ENCODE peak calls at places on chromosomes 11 and 22, in four cellular contexts. O is stimulated activated CD8-positive, alpha-beta memory T cell treated with anti-CD3 and anti-CD28 coated beads, Interleukin-15, amount 100 ng/mL, for 24 hours; R is A549; Q is stimulated activated CD4-positive, alpha-beta T cell treated with anti-CD3 and anti-CD28 coated beads, Interleukin-2, amount 100 ng/mL, for 24 hours. I is an unnamed sample.
A peak's percentile ranks its signal among the peaks of the same experiment; 100 is the strongest.

GRCh38 chr22:48782326-48782725 is 1045.3 kb downstream of the BRD1 start:
- DNase-seq in O (no peak), R (no peak), Q (no peak), I (no peak)

GRCh38 chr11:44138286-44138685 is 42.8 kb downstream of the EXT2 start:
- DNase-seq in O (no peak), R (no peak), Q (no peak), I (no peak)

GRCh38 chr11:65078151-65078550 is 5.7 kb downstream of the CDCA5 start:
- DNase-seq in O (peak; percentile 23), R (peak; percentile 77), Q (peak; percentile 72), I (peak; percentile 45)

GRCh38 chr11:17525570-17525969 is 18.6 kb downstream of the USH1C start:
- DNase-seq in O (no peak), R (no peak), Q (no peak), I (no peak)

GRCh38 chr11:128772814-128773213 is 78.9 kb downstream of the FLI1 start:
- DNase-seq in O (no peak), R (no peak), Q (peak; percentile 38), I (no peak)

GRCh38 chr11:120334332-120334731 is 1.9 kb upstream of the ARHGEF12 start:
- DNase-seq in O (no peak), R (no peak), Q (no peak), I (no peak)

GRCh38 chr22:20117656-20118571 is 888 bp upstream of the TRMT2A start:
- DNase-seq in O (peak; percentile 52), R (no peak), Q (peak; percentile 86), I (no peak)

GRCh38 chr22:47622541-47622940 is 860.1 kb downstream of the TBC1D22A start:
- DNase-seq in O (no peak), R (no peak), Q (no peak), I (no peak)

GRCh38 chr11:89016214-89016613 is 49.6 kb downstream of the GRM5 start:
- DNase-seq in O (no peak), R (no peak), Q (no peak), I (no peak)

GRCh38 chr11:74739546-74740270 is 8.5 kb upstream of the CHRDL2 start:
- DNase-seq in O (no peak), R (peak; percentile 87), Q (peak; percentile 44), I (peak; percentile 74)

GRCh38 chr11:47863189-47863892 is 15.2 kb upstream of the NUP160 start:
- DNase-seq in O (no peak), R (no peak), Q (no peak), I (no peak)

GRCh38 chr11:65554057-65554818 is 3.9 kb downstream of the LTBP3 start:
- DNase-seq in O (no peak), R (no peak), Q (no peak), I (no peak)

GRCh38 chr11:30741039-30741550 is 154.9 kb upstream of the MPPED2 start:
- DNase-seq in O (no peak), R (no peak), Q (no peak), I (no peak)

GRCh38 chr22:50734343-50734771 is 3.6 kb upstream of the ACR start:
- DNase-seq in O (no peak), R (no peak), Q (no peak), I (no peak)

GRCh38 chr22:44154431-44154942 is 26.2 kb upstream of the PARVG start:
- DNase-seq in O (no peak), R (no peak), Q (no peak), I (no peak)

GRCh38 chr22:37012262-37012904 is 6.9 kb downstream of the TST start:
- DNase-seq in O (no peak), R (no peak), Q (no peak), I (no peak)

GRCh38 chr11:83272627-83273026 is 13.5 kb downstream of the CCDC90B start:
- DNase-seq in O (no peak), R (no peak), Q (no peak), I (no peak)

GRCh38 chr11:61011950-61012830 is 40.7 kb downstream of the CD6 start:
- DNase-seq in O (no peak), R (no peak), Q (no peak), I (no peak)

GRCh38 chr11:69310934-69311766 is 17.2 kb downstream of the MYEOV start:
- DNase-seq in O (no peak), R (no peak), Q (peak; percentile 38), I (no peak)

GRCh38 chr22:38755911-38756532 is at the start of gene SUN2:
- DNase-seq in O (peak; percentile 85), R (peak; percentile 84), Q (peak; percentile 97), I (peak; percentile 89)

GRCh38 chr11:118290923-118291322 is 13.6 kb upstream of the CD3E start:
- DNase-seq in O (no peak), R (peak; percentile 18), Q (peak; percentile 30), I (peak; percentile 31)

GRCh38 chr11:415640-416041 is 842 bp upstream of the SIGIRR start:
- DNase-seq in O (no peak), R (no peak), Q (no peak), I (no peak)

GRCh38 chr11:69442012-69442806 is 39.3 kb upstream of the LINC01488 start:
- DNase-seq in O (no peak), R (no peak), Q (no peak), I (no peak)

GRCh38 chr11:96151501-96151900 is 191.5 kb downstream of the MAML2 start:
- DNase-seq in O (no peak), R (no peak), Q (no peak), I (no peak)